ENCODE peak calls at places on chromosomes 6 and 20, in four cellular contexts. One of them, this sample, is unnamed.

GRCh38 chr20:62101078-62101477 is 21.2 kb upstream of the LSM14B start:
- DNase-seq in naive thymus-derived CD8-positive, alpha-beta T cell: no peak
- DNase-seq in fibroblast of lung: no peak
- DNase-seq in GM06990: no peak
- DNase-seq in this sample: no peak

GRCh38 chr20:2865630-2866029 is 7.7 kb upstream of the PTPRA start:
- DNase-seq in naive thymus-derived CD8-positive, alpha-beta T cell: peak
- DNase-seq in fibroblast of lung: no peak
- DNase-seq in GM06990: no peak
- DNase-seq in this sample: no peak

GRCh38 chr20:9141916-9142315 is 73.0 kb downstream of the PLCB4 start:
- DNase-seq in naive thymus-derived CD8-positive, alpha-beta T cell: no peak
- DNase-seq in fibroblast of lung: no peak
- DNase-seq in GM06990: no peak
- DNase-seq in this sample: no peak

GRCh38 chr20:35232575-35232974 is 6.1 kb downstream of the MMP24 start:
- DNase-seq in naive thymus-derived CD8-positive, alpha-beta T cell: no peak
- DNase-seq in fibroblast of lung: peak
- DNase-seq in GM06990: no peak
- DNase-seq in this sample: peak

GRCh38 chr20:33811763-33812672 is 870 bp downstream of the CHMP4B start:
- DNase-seq in naive thymus-derived CD8-positive, alpha-beta T cell: no peak
- DNase-seq in fibroblast of lung: peak
- DNase-seq in GM06990: peak
- DNase-seq in this sample: no peak

GRCh38 chr6:113031591-113031990 is 684.5 kb downstream of the RFPL4B start:
- DNase-seq in naive thymus-derived CD8-positive, alpha-beta T cell: no peak
- DNase-seq in fibroblast of lung: peak
- DNase-seq in GM06990: no peak
- DNase-seq in this sample: no peak

GRCh38 chr20:10309326-10309725 is 90.7 kb downstream of the SNAP25 start:
- DNase-seq in naive thymus-derived CD8-positive, alpha-beta T cell: no peak
- DNase-seq in fibroblast of lung: peak
- DNase-seq in GM06990: no peak
- DNase-seq in this sample: no peak

GRCh38 chr20:680638-681037 is 5.0 kb upstream of the SCRT2 start:
- DNase-seq in naive thymus-derived CD8-positive, alpha-beta T cell: no peak
- DNase-seq in fibroblast of lung: no peak
- DNase-seq in GM06990: no peak
- DNase-seq in this sample: no peak

GRCh38 chr20:51445591-51445990 is 96.9 kb downstream of the NFATC2 start:
- DNase-seq in naive thymus-derived CD8-positive, alpha-beta T cell: no peak
- DNase-seq in fibroblast of lung: no peak
- DNase-seq in GM06990: no peak
- DNase-seq in this sample: no peak

GRCh38 chr6:145789443-145789842 is 25.2 kb downstream of the FBXO30 start:
- DNase-seq in naive thymus-derived CD8-positive, alpha-beta T cell: no peak
- DNase-seq in fibroblast of lung: no peak
- DNase-seq in GM06990: no peak
- DNase-seq in this sample: no peak

GRCh38 chr6:27547157-27548075 is 74.5 kb upstream of the ZNF184 start:
- DNase-seq in naive thymus-derived CD8-positive, alpha-beta T cell: no peak
- DNase-seq in fibroblast of lung: peak
- DNase-seq in GM06990: no peak
- DNase-seq in this sample: no peak

GRCh38 chr6:90860822-90861601 is 274.1 kb upstream of the MAP3K7 start:
- DNase-seq in naive thymus-derived CD8-positive, alpha-beta T cell: no peak
- DNase-seq in fibroblast of lung: no peak
- DNase-seq in GM06990: no peak
- DNase-seq in this sample: peak

GRCh38 chr6:108656834-108657233 is 96.1 kb downstream of the FOXO3 start:
- DNase-seq in naive thymus-derived CD8-positive, alpha-beta T cell: no peak
- DNase-seq in fibroblast of lung: no peak
- DNase-seq in GM06990: no peak
- DNase-seq in this sample: no peak

GRCh38 chr6:23823421-23823820 is 302.6 kb upstream of the NRSN1 start:
- DNase-seq in naive thymus-derived CD8-positive, alpha-beta T cell: no peak
- DNase-seq in fibroblast of lung: no peak
- DNase-seq in GM06990: no peak
- DNase-seq in this sample: no peak

GRCh38 chr6:142746524-142746923 is 198.5 kb downstream of the HIVEP2 start:
- DNase-seq in naive thymus-derived CD8-positive, alpha-beta T cell: peak
- DNase-seq in fibroblast of lung: no peak
- DNase-seq in GM06990: no peak
- DNase-seq in this sample: no peak

GRCh38 chr20:53070714-53071392 is 98.7 kb downstream of the TSHZ2 start:
- DNase-seq in naive thymus-derived CD8-positive, alpha-beta T cell: peak
- DNase-seq in fibroblast of lung: peak
- DNase-seq in GM06990: peak
- DNase-seq in this sample: no peak

GRCh38 chr20:61290721-61291120 is 38.7 kb downstream of the CDH4 start:
- DNase-seq in naive thymus-derived CD8-positive, alpha-beta T cell: no peak
- DNase-seq in fibroblast of lung: no peak
- DNase-seq in GM06990: no peak
- DNase-seq in this sample: no peak

This sample was measured in NCI-H187.